ENCODE peak calls at places on chromosomes 11 and 22, in nine cellular contexts. P is neural progenitor cell, D is body of pancreas, X is sigmoid colon, B is fibroblast of the aortic adventitia, A is adipocyte, L is tibial artery, I is fibroblast of villous mesenchyme, E is hepatocyte. S is an unnamed sample.

GRCh38 chr22:37145415-37146385 is 4.0 kb downstream of the IL2RB start:
- DNase-seq in D (no peak), L (no peak), B (no peak), P (no peak), I (no peak), X (no peak), E (no peak), A (peak; percentile 8), S (no peak)

GRCh38 chr22:25835348-25835747 is 93.4 kb downstream of the MYO18B start:
- DNase-seq in I (no peak), X (no peak), P (no peak), B (no peak), E (no peak), L (no peak), D (no peak), A (no peak), S (no peak)

GRCh38 chr22:29867260-29867659 is 15.7 kb upstream of the MTMR3 start:
- DNase-seq in B (no peak), I (no peak), A (no peak), P (no peak), X (no peak), L (no peak), D (no peak), E (no peak), S (no peak)

GRCh38 chr11:118614511-118614910 is 7.1 kb downstream of the PHLDB1 start:
- DNase-seq in A (no peak), P (no peak), L (peak; percentile 16), E (no peak), D (peak; percentile 5), I (no peak), X (no peak), B (no peak), S (no peak)

GRCh38 chr11:60887531-60887930 is 18.9 kb downstream of the PRPF19 start:
- DNase-seq in D (peak; percentile 41), B (peak; percentile 57), A (peak; percentile 53), E (peak; percentile 64), P (peak; percentile 70), L (no peak), X (no peak), I (peak; percentile 53), S (no peak)

GRCh38 chr22:20206709-20207215 is 55.9 kb upstream of the CCDC188 start:
- DNase-seq in I (peak; percentile 34), B (peak; percentile 18), P (no peak), L (no peak), D (peak; percentile 61), E (peak; percentile 45), X (no peak), A (no peak), S (no peak)

GRCh38 chr22:25710501-25710900 is 31.5 kb upstream of the MYO18B start:
- DNase-seq in E (no peak), I (no peak), L (no peak), A (no peak), D (no peak), B (no peak), X (no peak), P (peak; percentile 11), S (no peak)

GRCh38 chr11:55357560-55358184 is 10.1 kb upstream of the OR4A15 start:
- DNase-seq in A (no peak), P (no peak), D (no peak), E (no peak), X (no peak), B (no peak), L (no peak), I (no peak), S (no peak)

GRCh38 chr11:2933376-2934056 is 4.3 kb upstream of the PHLDA2 start:
- DNase-seq in A (peak; percentile 59), X (peak; percentile 81), E (no peak), B (peak; percentile 80), P (no peak), D (peak; percentile 76), I (peak; percentile 75), L (peak; percentile 76), S (peak; percentile 65)

GRCh38 chr11:40168461-40168860 is 1291.0 kb downstream of the LRRC4C start:
- DNase-seq in E (no peak), I (no peak), B (no peak), L (no peak), P (peak; percentile 9), D (no peak), X (no peak), A (no peak), S (no peak)

GRCh38 chr11:63491614-63492372 is 826 bp upstream of the PLAAT5 start:
- DNase-seq in L (no peak), P (peak; percentile 13), E (peak; percentile 42), D (peak; percentile 43), I (peak; percentile 98), X (no peak), B (peak; percentile 90), A (no peak), S (no peak)
- H3K4me3 ChIP-seq in L (peak overlapping the region; percentile 52), P (peak overlapping the region; percentile 74), E (peak overlapping the region; percentile 22), D (peak overlapping the region; percentile 53), I (peak overlapping the region; percentile 60), X (peak overlapping the region; percentile 54), B (peak overlapping the region; percentile 46), A (peak overlapping the region; percentile 85), S (peak overlapping the region; percentile 76)

GRCh38 chr11:71454470-71455113 is 1.6 kb downstream of the NADSYN1 start:
- DNase-seq in B (no peak), D (peak; percentile 35), X (peak; percentile 46), I (no peak), E (peak; percentile 30), A (no peak), L (no peak), P (no peak), S (no peak)
- H3K4me3 ChIP-seq in B (peak overlapping the region; percentile 95), D (no peak overlapping the region), X (no peak overlapping the region), I (no peak overlapping the region), E (no peak overlapping the region), A (no peak overlapping the region), L (peak overlapping the region; percentile 83), P (no peak overlapping the region), S (peak overlapping the region; percentile 94)

GRCh38 chr11:281486-282161 is 3.4 kb downstream of the NLRP6 start:
- DNase-seq in L (no peak), I (no peak), E (no peak), D (no peak), A (no peak), B (no peak), P (no peak), X (no peak), S (no peak)

GRCh38 chr11:278001-278951 is at the start of gene NLRP6:
- DNase-seq in I (no peak), P (no peak), L (no peak), D (peak; percentile 12), X (peak; percentile 57), E (no peak), B (no peak), A (no peak), S (no peak)

GRCh38 chr11:280762-281485 is 2.7 kb downstream of the NLRP6 start:
- DNase-seq in B (no peak), L (no peak), I (no peak), E (no peak), X (peak; percentile 56), A (no peak), P (no peak), D (no peak), S (no peak)

GRCh38 chr11:279966-280761 is 2.0 kb downstream of the NLRP6 start:
- DNase-seq in L (no peak), P (no peak), X (peak; percentile 63), A (peak; percentile 51), I (peak; percentile 37), D (peak; percentile 82), B (no peak), E (no peak), S (no peak)

DNA sequence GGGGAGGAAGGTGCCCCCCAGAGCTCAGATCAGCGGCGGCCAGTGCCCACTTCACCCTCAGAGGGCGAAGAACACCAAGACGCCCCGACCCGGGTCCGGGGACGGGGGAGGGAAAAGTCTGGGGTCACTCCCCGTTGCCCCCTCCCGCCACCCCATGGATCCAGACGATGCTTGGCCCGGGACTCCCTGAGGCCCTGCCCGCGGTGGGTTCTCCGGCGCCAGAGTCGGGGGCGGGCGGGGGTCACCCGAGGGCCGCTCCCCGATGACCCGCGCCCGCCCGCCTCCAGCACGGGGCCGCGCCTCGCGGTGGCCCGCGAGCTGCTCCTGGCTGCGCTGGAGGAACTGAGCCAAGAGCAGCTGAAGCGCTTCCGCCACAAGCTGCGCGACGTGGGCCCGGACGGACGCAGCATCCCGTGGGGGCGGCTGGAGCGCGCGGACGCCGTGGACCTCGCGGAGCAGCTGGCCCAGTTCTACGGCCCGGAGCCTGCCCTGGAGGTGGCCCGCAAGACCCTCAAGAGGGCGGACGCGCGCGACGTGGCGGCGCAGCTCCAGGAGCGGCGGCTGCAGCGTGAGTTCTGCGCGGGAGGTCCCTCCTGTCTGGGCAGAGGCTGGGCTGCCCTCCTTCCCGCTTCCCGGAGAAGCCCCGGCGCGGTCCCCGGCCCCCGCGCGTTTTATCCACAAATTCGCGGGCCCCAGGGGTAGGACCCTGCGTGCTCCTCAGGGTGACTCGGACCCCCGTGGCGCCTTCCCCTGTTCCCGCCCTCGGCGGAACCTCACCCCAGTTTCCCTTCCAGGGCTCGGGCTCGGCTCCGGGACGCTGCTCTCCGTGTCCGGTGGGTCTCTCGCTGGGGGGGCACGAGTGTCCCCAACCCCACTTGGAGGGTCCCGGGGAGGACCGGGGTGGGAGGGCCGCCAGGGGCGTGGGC is 1.1 kb downstream of the NLRP6 start:
- DNase-seq in P (no peak), D (peak; percentile 11), E (no peak), A (no peak), X (peak; percentile 58), I (no peak), L (no peak), B (no peak), S (no peak)
- H3K4me3 ChIP-seq in P (no peak overlapping the region), D (no peak overlapping the region), E (no peak overlapping the region), A (no peak overlapping the region), X (peak overlapping the region; percentile 22), I (no peak overlapping the region), L (no peak overlapping the region), B (no peak overlapping the region), S (peak overlapping the region; percentile 63)

GRCh38 chr11:45361551-45361950 is 75.4 kb upstream of the SYT13 start:
- DNase-seq in P (no peak), I (no peak), E (no peak), X (no peak), B (no peak), A (no peak), L (no peak), D (no peak), S (no peak)
- H3K4me3 ChIP-seq in P (no peak overlapping the region), I (no peak overlapping the region), E (no peak overlapping the region), X (no peak overlapping the region), B (no peak overlapping the region), A (no peak overlapping the region), L (no peak overlapping the region), D (no peak overlapping the region), S (no peak overlapping the region)

GRCh38 chr22:49935561-49935960 is 17.1 kb downstream of the CRELD2 start:
- DNase-seq in E (peak; percentile 46), D (no peak), X (no peak), L (no peak), P (no peak), B (peak; percentile 57), A (no peak), I (peak; percentile 39), S (no peak)

GRCh38 chr22:49934144-49934890 is 15.9 kb downstream of the CRELD2 start:
- DNase-seq in E (peak; percentile 80), L (no peak), X (peak; percentile 85), B (peak; percentile 32), A (peak; percentile 19), D (peak; percentile 87), I (peak; percentile 59), P (no peak), S (no peak)

GRCh38 chr22:49931863-49932262 is 13.4 kb downstream of the CRELD2 start:
- DNase-seq in X (no peak), D (no peak), L (no peak), B (no peak), I (no peak), P (no peak), A (no peak), E (no peak), S (no peak)

GRCh38 chr22:49934891-49935557 is 16.6 kb downstream of the CRELD2 start:
- DNase-seq in B (peak; percentile 65), L (peak; percentile 75), P (peak; percentile 65), I (peak; percentile 63), X (peak; percentile 93), A (peak; percentile 76), E (peak; percentile 91), D (peak; percentile 81), S (no peak)

GRCh38 chr22:49933236-49933921 is 14.9 kb downstream of the CRELD2 start:
- DNase-seq in X (peak; percentile 94), E (peak; percentile 34), A (no peak), L (peak; percentile 68), I (no peak), P (no peak), B (no peak), D (peak; percentile 72), S (no peak)
- H3K4me3 ChIP-seq in X (no peak overlapping the region), E (no peak overlapping the region), A (peak overlapping the region; percentile 81), L (no peak overlapping the region), I (no peak overlapping the region), P (no peak overlapping the region), B (no peak overlapping the region), D (no peak overlapping the region), S (peak overlapping the region; percentile 75)

S was measured in thoracic aorta.